ENCODE peak calls at places on chromosomes 11 and 22, in four cellular contexts. S is neuronal stem cell, J is H1, M is trophoblast cell. U is an unnamed sample.

GRCh38 chr11:37946155-37946766 is 1348.2 kb upstream of the RAG2 start:
- DNase-seq in S (peak; percentile 33), M (peak; percentile 71), J (peak; percentile 75), U (peak; percentile 62)

GRCh38 chr11:4610258-4610935 is 2.4 kb upstream of the TRIM68 start:
- DNase-seq in M (peak; percentile 11), J (no peak), S (no peak), U (peak; percentile 7)

GRCh38 chr11:36167729-36168128 is 121.5 kb downstream of the COMMD9 start:
- DNase-seq in S (no peak), J (no peak), M (no peak), U (no peak)

GRCh38 chr11:3808846-3809623 is 675 bp downstream of the PGAP2 start:
- DNase-seq in S (no peak), J (no peak), M (peak; percentile 91), U (peak; percentile 54)

GRCh38 chr11:18457435-18457834 is 1.8 kb downstream of the LDHAL6A start:
- DNase-seq in M (no peak), J (no peak), S (no peak), U (no peak)

GRCh38 chr11:105937331-105937730 is 84.7 kb downstream of the MSANTD4 start:
- DNase-seq in J (no peak), S (no peak), M (peak; percentile 9), U (peak; percentile 77)

GRCh38 chr22:20572132-20572802 is 64.9 kb downstream of the MED15 start:
- DNase-seq in M (no peak), S (no peak), J (no peak), U (no peak)

GRCh38 chr11:93225642-93226041 is 27.9 kb upstream of the SLC36A4 start:
- DNase-seq in J (no peak), S (no peak), M (peak; percentile 33), U (peak; percentile 24)

GRCh38 chr11:82225930-82226329 is 507.7 kb downstream of the FAM181B start:
- DNase-seq in J (no peak), S (no peak), M (no peak), U (no peak)

GRCh38 chr11:77475206-77475605 is 1.3 kb upstream of the PAK1 start:
- DNase-seq in J (no peak), M (no peak), S (no peak), U (no peak)
- H2BK12ac ChIP-seq in J (peak overlapping the region; percentile 28), M (no peak overlapping the region), S (no peak overlapping the region), U (no peak overlapping the region)

GRCh38 chr11:46238967-46239800 is 38.3 kb upstream of the CREB3L1 start:
- DNase-seq in S (peak; percentile 89), J (peak; percentile 97), M (peak; percentile 90), U (peak; percentile 88)

GRCh38 chr11:46237248-46238077 is 40.0 kb upstream of the CREB3L1 start:
- DNase-seq in M (peak; percentile 73), S (no peak), J (peak; percentile 87), U (peak; percentile 93)

GRCh38 chr11:46236918-46237247 is 40.6 kb upstream of the CREB3L1 start:
- DNase-seq in J (no peak), S (no peak), M (no peak), U (no peak)

GRCh38 chr11:46239801-46240061 is 37.7 kb upstream of the CREB3L1 start:
- DNase-seq in J (no peak), M (no peak), S (no peak), U (peak; percentile 69)

GRCh38 chr11:46238078-46238966 is 39.1 kb upstream of the CREB3L1 start:
- DNase-seq in M (peak; percentile 51), S (peak; percentile 62), J (peak; percentile 80), U (peak; percentile 72)
- H3K4me3 ChIP-seq in M (peak overlapping the region; percentile 68), S (peak overlapping the region; percentile 27), J (peak overlapping the region; percentile 52), U (peak overlapping the region; percentile 81)

DNA sequence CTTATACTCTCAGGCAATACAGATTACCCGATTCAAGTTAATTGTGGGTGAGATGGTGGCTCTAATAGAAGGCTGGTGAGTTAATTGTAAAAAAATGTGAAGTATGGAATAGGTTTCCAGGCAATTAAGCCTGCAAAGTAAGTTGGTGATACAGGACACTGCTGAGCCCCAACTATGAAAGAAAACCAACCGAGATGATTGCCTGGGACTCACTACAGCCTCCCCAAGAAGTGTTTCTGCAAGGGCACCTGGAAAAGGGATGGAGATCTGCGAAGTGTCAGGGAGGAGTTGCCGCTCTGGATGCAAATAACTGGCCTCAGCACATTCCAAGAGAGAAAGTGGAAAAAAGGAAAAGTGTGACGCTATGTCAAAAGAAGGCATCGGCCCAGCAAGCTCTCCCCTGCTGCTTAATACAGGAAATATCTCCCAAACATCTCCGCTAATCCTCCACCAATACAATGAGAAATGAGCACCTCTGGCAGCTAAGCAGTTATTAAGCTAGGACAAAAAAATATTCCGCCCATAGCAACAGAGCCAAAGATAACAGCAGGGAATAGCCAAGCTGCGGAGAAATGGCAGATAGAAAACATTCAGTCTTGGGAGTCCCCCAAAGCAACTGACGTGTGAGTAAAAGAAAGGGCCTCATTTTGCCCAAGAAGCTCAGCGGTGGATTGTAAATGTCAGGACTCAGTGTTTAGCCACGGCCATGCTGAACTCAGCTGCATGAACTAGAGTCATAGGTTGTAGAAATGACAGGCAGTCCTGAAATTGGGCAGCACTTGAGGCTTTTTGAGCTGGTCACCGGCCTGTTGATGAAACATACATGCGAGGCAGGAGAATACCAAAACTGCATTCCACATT is 133.7 kb downstream of the SNX19 start:
- DNase-seq in J (peak; percentile 41), M (peak; percentile 39), S (no peak), U (peak; percentile 61)
- H3K14ac ChIP-seq in J (no peak overlapping the region), M (no peak overlapping the region), S (no peak overlapping the region), U (no peak overlapping the region)

DNA sequence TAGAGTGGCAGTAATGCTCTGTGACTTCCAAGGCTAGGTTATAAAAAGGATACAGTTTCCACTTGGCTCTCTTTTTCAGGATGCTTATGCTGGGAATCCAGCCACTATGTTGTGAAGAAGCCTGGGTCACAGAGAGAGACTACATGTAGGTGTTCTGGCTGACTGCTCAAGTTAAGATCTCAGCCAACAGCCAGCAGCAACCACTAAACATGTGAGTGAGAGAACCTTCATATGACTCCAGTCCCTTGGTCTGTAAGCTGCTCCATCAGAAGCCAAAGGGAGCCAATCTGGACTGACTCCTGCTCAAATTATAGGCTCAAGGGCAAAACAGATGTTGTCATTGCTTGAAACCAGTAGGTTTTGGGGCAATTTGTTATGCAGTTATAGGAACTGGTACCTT is 162.7 kb downstream of the MAML2 start:
- DNase-seq in M (no peak), J (no peak), S (no peak), U (no peak)
- H2BK12ac ChIP-seq in M (no peak overlapping the region), J (peak overlapping the region; percentile 82), S (no peak overlapping the region), U (no peak overlapping the region)

GRCh38 chr11:698493-699115 is 3.0 kb downstream of the TMEM80 start:
- DNase-seq in J (no peak), M (no peak), S (no peak), U (peak; percentile 33)

GRCh38 chr11:695332-695605 is 247 bp upstream of the DEAF1 start:
- DNase-seq in M (no peak), S (no peak), J (no peak), U (no peak)

GRCh38 chr11:695606-696381 is at the start of gene TMEM80:
- DNase-seq in S (peak; percentile 100), M (peak; percentile 100), J (peak; percentile 99), U (peak; percentile 98)

GRCh38 chr11:697811-698311 is 2.2 kb downstream of the TMEM80 start:
- DNase-seq in M (peak; percentile 47), S (no peak), J (no peak), U (peak; percentile 67)

DNA sequence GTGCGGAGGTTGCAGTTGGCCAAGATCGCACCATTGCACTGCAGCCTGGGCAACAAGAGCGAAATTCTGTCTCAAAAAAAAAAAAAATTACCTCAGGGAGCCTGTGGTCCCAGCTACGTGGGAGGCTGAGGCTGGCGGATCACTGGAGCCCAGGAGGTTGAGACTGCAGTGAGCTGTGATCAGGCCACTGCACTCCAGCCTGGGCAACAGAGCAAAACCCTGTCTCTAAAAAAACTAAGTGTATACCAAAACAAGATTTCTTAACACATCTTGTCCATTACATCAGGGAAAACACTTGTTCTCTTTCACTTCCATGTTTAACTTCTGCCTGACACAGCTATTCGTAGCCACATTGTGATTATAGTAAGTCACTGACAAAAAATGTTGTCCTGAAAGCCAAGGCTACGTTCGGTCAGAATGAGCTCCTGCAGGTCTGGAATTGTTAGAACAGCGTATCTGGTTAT is 1.4 kb downstream of the TMEM80 start:
- DNase-seq in S (no peak), M (peak; percentile 91), J (no peak), U (peak; percentile 97)
- H3K4me3 ChIP-seq in S (no peak overlapping the region), M (no peak overlapping the region), J (no peak overlapping the region), U (peak overlapping the region; percentile 79)

DNA sequence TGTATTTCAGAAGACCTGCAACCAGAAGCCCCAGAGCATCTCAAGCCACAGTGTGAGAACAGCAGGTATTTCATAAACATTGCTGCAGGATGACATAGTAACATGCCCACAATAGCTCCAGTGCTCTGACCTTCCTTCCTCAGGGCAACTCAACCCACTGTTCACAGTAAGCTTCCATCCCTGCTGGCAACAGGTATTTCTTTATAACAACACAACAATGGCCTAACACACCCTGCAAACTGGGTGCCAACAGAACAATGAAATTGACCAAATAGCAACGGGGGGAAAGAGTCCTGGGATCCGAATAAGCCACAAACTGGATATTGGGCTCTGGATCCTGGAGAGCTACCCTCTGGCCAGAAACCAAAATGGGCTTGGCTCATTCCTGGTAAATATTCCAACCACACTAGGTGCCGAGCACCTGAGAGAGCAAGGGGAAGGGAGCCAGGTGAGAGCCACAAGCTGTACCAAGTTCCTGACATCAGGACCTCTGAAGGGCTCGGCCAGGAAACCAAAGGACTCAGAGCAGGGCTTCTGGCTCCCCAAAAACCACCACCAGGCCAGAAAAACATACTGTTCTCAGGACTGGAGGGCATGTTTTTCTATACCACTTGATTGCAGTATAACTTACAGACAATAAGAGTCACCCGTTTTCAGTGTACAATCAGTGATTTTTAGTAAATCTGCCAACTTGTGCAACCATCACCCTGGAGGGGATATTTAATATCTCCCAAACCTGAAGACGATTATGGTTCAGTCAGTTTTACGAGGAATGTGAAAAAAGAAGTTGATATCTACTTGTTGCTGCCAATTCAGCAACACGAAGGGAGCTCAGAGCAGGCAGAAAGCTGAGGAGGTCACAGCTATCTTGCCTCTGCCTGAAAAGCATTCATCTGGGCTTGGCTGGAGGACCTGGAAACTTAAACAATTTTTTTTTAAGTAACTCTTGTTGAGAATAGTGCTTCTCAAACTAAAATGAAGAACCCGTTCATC is 99.3 kb downstream of the MICAL3 start:
- DNase-seq in J (no peak), S (no peak), M (peak; percentile 71), U (no peak)
- H3K14ac ChIP-seq in J (no peak overlapping the region), S (no peak overlapping the region), M (no peak overlapping the region), U (peak overlapping the region; percentile 88)

DNA sequence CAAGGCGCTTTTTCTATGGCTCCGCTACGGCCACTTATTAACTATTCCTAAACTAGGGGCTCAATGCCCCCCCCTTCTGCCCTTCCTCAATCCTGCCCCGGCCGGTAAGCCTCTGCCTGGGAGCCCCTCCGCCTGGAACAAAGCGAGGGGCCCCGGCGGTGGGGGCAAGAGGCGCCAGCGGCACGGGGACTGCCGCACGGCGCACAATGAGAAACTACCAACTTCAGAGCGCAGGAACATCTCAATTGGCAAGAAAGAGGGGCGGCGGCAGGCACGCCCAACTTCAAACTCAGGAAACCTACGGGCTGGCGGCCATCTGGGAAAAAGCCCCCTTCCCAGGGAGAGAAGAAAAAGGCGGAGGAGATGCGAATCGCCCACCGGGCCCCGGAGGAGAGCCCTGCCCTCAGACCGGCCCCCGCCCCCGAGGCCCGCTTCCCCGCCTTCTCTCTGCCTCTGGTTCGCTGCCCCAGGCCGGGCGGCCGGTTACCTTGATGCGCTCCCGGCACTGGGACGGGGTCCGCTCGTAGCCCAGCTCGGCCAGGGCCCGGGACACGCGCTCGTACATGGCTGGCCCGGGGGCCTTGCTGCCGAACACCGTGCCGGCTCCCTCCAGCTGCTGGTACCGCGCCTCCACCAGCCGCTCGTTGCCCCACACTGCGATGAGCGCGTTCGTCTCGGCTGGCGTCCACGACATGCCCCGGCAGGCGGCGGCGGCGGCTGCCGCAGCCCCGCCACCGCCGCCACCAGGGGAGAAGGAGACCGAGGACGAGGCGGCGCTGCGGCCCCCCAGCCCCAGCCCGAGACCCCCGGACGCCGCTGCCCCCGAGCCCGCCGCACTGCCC is 601 bp downstream of the MSANTD2 start:
- DNase-seq in M (peak; percentile 66), J (peak; percentile 71), S (peak; percentile 55), U (peak; percentile 56)
- H2BK12ac ChIP-seq in M (no peak overlapping the region), J (peak overlapping the region; percentile 93), S (peak overlapping the region; percentile 79), U (no peak overlapping the region)